ENCODE peak calls at places on chromosomes 3 and 15, in ten cellular contexts. B is WERI-Rb-1; L is cardiac muscle cell; U is gastrocnemius medialis; H is fibroblast of lung; I is stomach; P is activated T-helper 2 cell treated with anti-CD3 and anti-CD28 coated beads, Interferon-gamma antibody, Interleukin-2, Interleukin-4, amounts not matched to agents 10 μg/mL and 5 μg/mL and 100 μg/mL, durations not matched to agents 14 hours and 24 hours and 36 hours; Z is EH; F is T-helper 9 cell; Q is posterior vena cava. D is an unnamed sample.

GRCh38 chr3:107753494-107753893 is 230.7 kb downstream of the BBX start:
- DNase-seq in B (peak; percentile 77), L (peak; percentile 47), U (peak; percentile 14), H (peak; percentile 29), I (peak; percentile 35), P (no peak), Z (peak; percentile 56), F (no peak), Q (no peak), D (peak; percentile 39)

GRCh38 chr3:49359623-49360022 is 1.5 kb upstream of the GPX1 start:
- DNase-seq in B (no peak), L (no peak), U (no peak), H (no peak), I (no peak), P (no peak), Z (peak; percentile 62), F (no peak), Q (no peak), D (no peak)

GRCh38 chr3:52088445-52089367 is 32.3 kb upstream of the DUSP7 start:
- DNase-seq in B (peak; percentile 79), L (peak; percentile 75), U (no peak), H (peak; percentile 89), I (no peak), P (no peak), Z (peak; percentile 65), F (no peak), Q (peak; percentile 94), D (no peak)

GRCh38 chr3:45182915-45183881 is 37.0 kb upstream of the CDCP1 start:
- DNase-seq in B (peak; percentile 71), L (peak; percentile 73), U (peak; percentile 84), H (peak; percentile 61), I (peak; percentile 82), P (no peak), Z (peak; percentile 73), F (no peak), Q (no peak), D (peak; percentile 70)

GRCh38 chr3:142844339-142844977 is 44.4 kb downstream of the PCOLCE2 start:
- DNase-seq in B (no peak), L (peak; percentile 58), U (no peak), H (peak; percentile 51), I (no peak), P (no peak), Z (peak; percentile 62), F (no peak), Q (no peak), D (no peak)

GRCh38 chr3:172749201-172749965 is 1.1 kb upstream of the ECT2 start:
- DNase-seq in B (no peak), L (peak; percentile 87), U (no peak), H (peak; percentile 95), I (peak; percentile 39), P (no peak), Z (peak; percentile 96), F (no peak), Q (no peak), D (no peak)

GRCh38 chr3:11010406-11011165 is 18.0 kb downstream of the SLC6A1 start:
- DNase-seq in B (no peak), L (no peak), U (no peak), H (no peak), I (no peak), P (no peak), Z (no peak), F (no peak), Q (no peak), D (no peak)

GRCh38 chr15:101115318-101115886 is 136.4 kb downstream of the CHSY1 start:
- DNase-seq in B (no peak), L (peak; percentile 66), U (no peak), H (no peak), I (no peak), P (no peak), Z (no peak), F (no peak), Q (peak; percentile 75), D (no peak)

GRCh38 chr3:61141184-61141583 is 110.1 kb downstream of the FHIT start:
- DNase-seq in B (no peak), L (no peak), U (no peak), H (no peak), I (no peak), P (no peak), Z (no peak), F (no peak), Q (no peak), D (no peak)

GRCh38 chr15:24633082-24633481 is 42.5 kb upstream of the NPAP1 start:
- DNase-seq in B (no peak), L (no peak), U (no peak), H (no peak), I (no peak), P (no peak), Z (no peak), F (no peak), Q (no peak), D (no peak)

D was measured in left colon.